ENCODE peak calls at places on chromosomes 11 and 22, in four cellular contexts. One of them, this sample, is unnamed.

GRCh38 chr11:119916568-119916967 is 187.6 kb upstream of the NECTIN1 start:
- DNase-seq in HL-60: no peak
- DNase-seq in K562: no peak
- DNase-seq in GM12878: no peak
- DNase-seq in this sample: no peak

GRCh38 chr22:48359613-48359965 is 1468.1 kb downstream of the BRD1 start:
- DNase-seq in HL-60: no peak
- DNase-seq in K562: no peak
- DNase-seq in GM12878: no peak
- DNase-seq in this sample: no peak

GRCh38 chr11:68416070-68416578 is 44.4 kb upstream of the PPP6R3 start:
- DNase-seq in HL-60: no peak
- DNase-seq in K562: no peak
- DNase-seq in GM12878: no peak
- DNase-seq in this sample: no peak

GRCh38 chr22:30596886-30597285 is 5.2 kb upstream of the PES1 start:
- DNase-seq in HL-60: no peak
- DNase-seq in K562: no peak
- DNase-seq in GM12878: no peak
- DNase-seq in this sample: no peak

GRCh38 chr11:104534268-104534667 is 364.0 kb downstream of the CASP12 start:
- DNase-seq in HL-60: no peak
- DNase-seq in K562: no peak
- DNase-seq in GM12878: no peak
- DNase-seq in this sample: no peak

GRCh38 chr11:125141178-125141577 is 23.4 kb upstream of the PKNOX2 start:
- DNase-seq in HL-60: no peak
- DNase-seq in K562: no peak
- DNase-seq in GM12878: no peak
- DNase-seq in this sample: no peak

GRCh38 chr11:88508808-88509581 is 171.5 kb upstream of the CTSC start:
- DNase-seq in HL-60: peak; percentile 18
- DNase-seq in K562: no peak
- DNase-seq in GM12878: no peak
- DNase-seq in this sample: peak; percentile 44

GRCh38 chr11:101721270-101721669 is 137.5 kb upstream of the TRPC6 start:
- DNase-seq in HL-60: no peak
- DNase-seq in K562: no peak
- DNase-seq in GM12878: no peak
- DNase-seq in this sample: no peak

GRCh38 chr11:79414644-79415317 is 26.0 kb downstream of the TENM4 start:
- DNase-seq in HL-60: no peak
- DNase-seq in K562: no peak
- DNase-seq in GM12878: no peak
- DNase-seq in this sample: no peak

GRCh38 chr11:26851696-26852095 is 129.8 kb upstream of the SLC5A12 start:
- DNase-seq in HL-60: no peak
- DNase-seq in K562: no peak
- DNase-seq in GM12878: no peak
- DNase-seq in this sample: no peak

GRCh38 chr11:120034881-120035620 is 102.9 kb downstream of the TRIM29 start:
- DNase-seq in HL-60: no peak
- DNase-seq in K562: no peak
- DNase-seq in GM12878: no peak
- DNase-seq in this sample: no peak

GRCh38 chr22:42316988-42317387 is 46.5 kb upstream of the TCF20 start:
- DNase-seq in HL-60: no peak
- DNase-seq in K562: peak; percentile 44
- DNase-seq in GM12878: no peak
- DNase-seq in this sample: no peak

GRCh38 chr11:1382831-1383607 is 6.7 kb upstream of the BRSK2 start:
- DNase-seq in HL-60: peak; percentile 40
- DNase-seq in K562: peak; percentile 72
- DNase-seq in GM12878: peak; percentile 26
- DNase-seq in this sample: peak; percentile 86

GRCh38 chr11:106062592-106062949 is 14.6 kb downstream of the KBTBD3 start:
- DNase-seq in HL-60: no peak
- DNase-seq in K562: no peak
- DNase-seq in GM12878: no peak
- DNase-seq in this sample: no peak

GRCh38 chr22:46290843-46291785 is 5.6 kb upstream of the GTSE1 start:
- DNase-seq in HL-60: no peak
- DNase-seq in K562: no peak
- DNase-seq in GM12878: no peak
- DNase-seq in this sample: no peak

GRCh38 chr22:27416553-27417427 is 384.8 kb downstream of the MN1 start:
- DNase-seq in HL-60: no peak
- DNase-seq in K562: no peak
- DNase-seq in GM12878: no peak
- DNase-seq in this sample: no peak

GRCh38 chr11:122803716-122804115 is 34.6 kb upstream of the CRTAM start:
- DNase-seq in HL-60: no peak
- DNase-seq in K562: no peak
- DNase-seq in GM12878: no peak
- DNase-seq in this sample: no peak

DNA sequence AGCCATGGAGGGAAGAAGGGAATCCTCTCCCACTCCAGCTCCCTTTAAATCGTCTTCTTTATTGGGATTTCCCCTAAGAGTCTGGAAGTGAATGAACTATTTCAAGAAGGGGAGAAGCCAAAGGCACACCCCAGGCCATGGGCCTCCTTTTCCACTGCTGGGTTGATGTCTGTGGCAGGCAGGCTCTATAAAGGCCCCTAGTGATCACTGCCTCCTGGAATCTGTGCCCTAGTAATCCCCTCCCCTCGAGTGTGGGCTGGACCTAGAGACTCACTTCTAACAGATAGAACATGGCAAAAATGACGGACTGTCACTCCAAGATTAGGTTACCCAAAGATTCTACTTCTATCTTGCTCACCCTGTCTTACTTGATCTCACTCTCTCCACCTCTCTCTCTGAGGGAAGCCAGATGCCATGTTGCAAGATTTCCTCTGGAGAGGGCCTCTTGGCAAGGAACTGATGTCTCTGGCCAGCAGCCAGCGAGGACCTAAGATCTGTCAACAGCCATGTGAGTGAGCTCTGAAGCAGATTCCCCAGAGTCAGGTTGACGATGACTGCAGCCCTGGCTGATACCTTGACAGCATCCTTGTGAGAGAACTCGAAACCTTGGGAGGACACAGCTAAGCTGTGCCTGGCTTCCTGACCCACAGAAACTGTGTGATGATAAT is 444.8 kb downstream of the SOX6 start:
- DNase-seq in HL-60: peak; percentile 50
- DNase-seq in K562: no peak
- DNase-seq in GM12878: no peak
- DNase-seq in this sample: no peak
- TF ChIP-seq SPI1 in HL-60: no peak
- TF ChIP-seq SPI1 in K562: no peak
- TF ChIP-seq SPI1 in GM12878: no peak
- TF ChIP-seq SPI1 in this sample: no peak

DNA sequence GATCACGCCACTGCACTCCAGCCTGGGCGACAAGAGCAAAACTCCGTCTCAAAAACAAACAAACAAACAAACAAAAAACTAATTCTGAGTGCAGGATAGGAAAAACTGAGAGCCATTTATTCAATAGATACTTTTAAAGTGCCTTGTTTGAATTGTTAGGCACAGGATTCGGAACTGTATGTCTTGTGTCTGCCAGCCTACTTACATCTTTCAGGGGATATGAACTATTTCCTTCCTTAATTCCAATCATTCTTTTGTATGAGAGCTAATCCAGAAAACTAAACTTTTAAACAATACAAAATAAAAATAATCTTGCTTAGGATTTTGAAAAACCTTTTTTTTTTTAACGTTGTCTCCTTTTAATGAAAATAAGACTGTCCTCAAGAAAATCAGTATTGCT is 12.6 kb downstream of the UVRAG start:
- DNase-seq in HL-60: no peak
- DNase-seq in K562: no peak
- DNase-seq in GM12878: no peak
- DNase-seq in this sample: no peak
- TF ChIP-seq SPI1 in HL-60: no peak
- TF ChIP-seq SPI1 in K562: no peak
- TF ChIP-seq SPI1 in GM12878: no peak
- TF ChIP-seq SPI1 in this sample: no peak

GRCh38 chr11:128669491-128669890 is 24.4 kb upstream of the FLI1 start:
- DNase-seq in HL-60: no peak
- DNase-seq in K562: no peak
- DNase-seq in GM12878: no peak
- DNase-seq in this sample: no peak
- TF ChIP-seq SPI1 in HL-60: no peak
- TF ChIP-seq SPI1 in K562: no peak
- TF ChIP-seq SPI1 in GM12878: no peak
- TF ChIP-seq SPI1 in this sample: no peak

DNA sequence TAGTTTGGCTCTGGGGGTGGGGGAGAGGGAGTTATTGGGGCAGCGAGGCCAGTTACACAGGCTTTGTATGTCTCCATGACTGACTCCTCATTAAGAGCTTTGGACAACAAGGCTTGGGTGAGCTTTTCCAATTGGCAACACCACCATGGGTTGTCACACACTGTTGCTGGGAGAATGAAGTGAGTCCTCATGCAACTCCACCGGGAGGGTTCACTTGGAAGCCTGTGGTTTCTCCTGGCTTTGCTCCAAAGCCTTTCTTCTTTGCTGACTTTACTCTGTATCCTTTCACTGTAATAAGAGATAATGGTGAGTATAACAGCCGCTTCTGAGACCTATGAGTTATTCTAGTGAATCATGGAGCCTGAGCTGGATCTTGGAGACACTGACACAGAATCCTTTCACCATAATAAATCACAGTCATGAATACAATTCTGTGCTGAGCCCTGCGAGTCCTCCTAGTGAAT is 24.9 kb downstream of the EIF3F start:
- DNase-seq in HL-60: no peak
- DNase-seq in K562: no peak
- DNase-seq in GM12878: no peak
- DNase-seq in this sample: no peak
- TF ChIP-seq SPI1 in HL-60: no peak
- TF ChIP-seq SPI1 in K562: no peak
- TF ChIP-seq SPI1 in GM12878: no peak
- TF ChIP-seq SPI1 in this sample: no peak

GRCh38 chr11:109247071-109247470 is 174.9 kb upstream of the C11orf87 start:
- DNase-seq in HL-60: no peak
- DNase-seq in K562: no peak
- DNase-seq in GM12878: no peak
- DNase-seq in this sample: no peak
- TF ChIP-seq SPI1 in HL-60: no peak
- TF ChIP-seq SPI1 in K562: no peak
- TF ChIP-seq SPI1 in GM12878: no peak
- TF ChIP-seq SPI1 in this sample: no peak

GRCh38 chr11:134261626-134262488 is 8.5 kb downstream of the ACAD8 start:
- DNase-seq in HL-60: peak; percentile 32
- DNase-seq in K562: peak; percentile 35
- DNase-seq in GM12878: no peak
- DNase-seq in this sample: no peak
- TF ChIP-seq SPI1 in HL-60: no peak
- TF ChIP-seq SPI1 in K562: no peak
- TF ChIP-seq SPI1 in GM12878: no peak
- TF ChIP-seq SPI1 in this sample: no peak

GRCh38 chr22:33105501-33105911 is 47.3 kb upstream of the SYN3 start:
- DNase-seq in HL-60: no peak
- DNase-seq in K562: no peak
- DNase-seq in GM12878: no peak
- DNase-seq in this sample: no peak
- TF ChIP-seq SPI1 in HL-60: no peak
- TF ChIP-seq SPI1 in K562: no peak
- TF ChIP-seq SPI1 in GM12878: no peak
- TF ChIP-seq SPI1 in this sample: no peak

GRCh38 chr22:19951351-19951750 is 9.7 kb upstream of the TXNRD2 start:
- DNase-seq in HL-60: no peak
- DNase-seq in K562: no peak
- DNase-seq in GM12878: no peak
- DNase-seq in this sample: no peak
- TF ChIP-seq SPI1 in HL-60: no peak
- TF ChIP-seq SPI1 in K562: no peak
- TF ChIP-seq SPI1 in GM12878: no peak
- TF ChIP-seq SPI1 in this sample: no peak

DNA sequence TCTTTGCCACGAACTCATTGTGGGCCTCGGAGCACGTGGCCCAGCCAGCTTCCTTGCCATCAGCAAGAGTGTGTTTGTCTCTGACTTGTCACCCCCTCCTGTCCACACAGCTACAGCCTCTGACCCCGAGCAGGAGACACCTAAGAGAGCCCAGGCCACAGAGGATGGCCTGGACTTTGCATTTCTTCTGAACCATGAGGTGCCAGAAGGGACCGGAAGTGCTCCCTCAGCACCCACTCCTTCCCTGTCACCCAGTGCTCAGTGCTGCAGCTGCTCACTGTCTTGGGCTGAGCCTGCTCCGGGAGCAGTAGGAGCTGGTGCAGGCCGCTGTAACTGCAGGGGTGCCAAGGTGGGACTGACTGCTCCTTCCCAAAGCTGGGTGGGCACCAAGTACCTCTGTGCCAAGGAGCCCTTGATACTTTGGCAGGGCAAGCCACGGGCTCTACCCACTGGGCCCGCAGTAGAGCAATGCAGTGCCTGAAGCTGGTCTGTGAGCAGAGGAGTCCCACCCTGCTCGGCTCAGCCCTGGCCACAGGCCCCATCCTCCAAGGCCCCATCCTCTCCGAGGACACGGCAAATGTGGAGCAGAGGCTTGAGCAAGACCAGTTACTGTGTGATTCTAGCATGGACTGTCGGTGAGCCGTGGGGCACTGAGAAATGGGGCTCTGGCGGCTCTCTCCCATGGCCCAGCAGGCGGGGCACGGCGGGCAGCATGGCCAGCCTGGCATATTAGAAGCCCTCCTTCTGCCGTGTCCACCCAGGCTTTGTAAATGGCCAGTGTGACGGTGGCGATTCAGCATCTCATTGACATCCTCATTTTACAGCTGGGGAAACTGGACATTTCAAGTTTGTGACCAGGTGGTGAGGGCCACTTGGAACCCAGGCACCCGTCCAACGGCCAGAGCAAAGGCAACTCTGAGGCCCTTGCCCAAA is 6.3 kb downstream of the GRK2 start:
- DNase-seq in HL-60: peak; percentile 45
- DNase-seq in K562: no peak
- DNase-seq in GM12878: no peak
- DNase-seq in this sample: no peak
- TF ChIP-seq SPI1 in HL-60: no peak
- TF ChIP-seq SPI1 in K562: no peak
- TF ChIP-seq SPI1 in GM12878: no peak
- TF ChIP-seq SPI1 in this sample: peak; percentile 12

GRCh38 chr11:95715777-95716241 is 73.8 kb downstream of the FAM76B start:
- DNase-seq in HL-60: no peak
- DNase-seq in K562: no peak
- DNase-seq in GM12878: peak; percentile 89
- DNase-seq in this sample: no peak
- TF ChIP-seq SPI1 in HL-60: no peak
- TF ChIP-seq SPI1 in K562: no peak
- TF ChIP-seq SPI1 in GM12878: no peak
- TF ChIP-seq SPI1 in this sample: no peak